ENCODE peak calls at places on chromosome 7, in five cellular contexts. One of them, this sample, is unnamed.

GRCh38 chr7:6015917-6016652 is 7.0 kb downstream of the AIMP2 start:
- DNase-seq in H1: no peak
- DNase-seq in sigmoid colon: peak
- DNase-seq in GM23338: no peak
- DNase-seq in breast epithelium: no peak
- DNase-seq in this sample: peak

GRCh38 chr7:151366872-151367207 is 25.2 kb downstream of the NUB1 start:
- DNase-seq in breast epithelium: no peak
- DNase-seq in H1: peak
- DNase-seq in sigmoid colon: peak
- DNase-seq in GM23338: no peak
- DNase-seq in this sample: no peak

GRCh38 chr7:111438369-111439289 is 123.7 kb downstream of the IMMP2L start:
- DNase-seq in GM23338: no peak
- DNase-seq in H1: no peak
- DNase-seq in breast epithelium: no peak
- DNase-seq in sigmoid colon: no peak
- DNase-seq in this sample: no peak

GRCh38 chr7:102225025-102225424 is 61.6 kb upstream of the SH2B2 start:
- DNase-seq in H1: no peak
- DNase-seq in GM23338: no peak
- DNase-seq in sigmoid colon: no peak
- DNase-seq in breast epithelium: no peak
- DNase-seq in this sample: no peak

GRCh38 chr7:40922316-40922670 is 780.6 kb downstream of the INHBA start:
- DNase-seq in breast epithelium: peak
- DNase-seq in H1: no peak
- DNase-seq in sigmoid colon: no peak
- DNase-seq in GM23338: no peak
- DNase-seq in this sample: no peak

GRCh38 chr7:100486753-100487446 is 3.2 kb downstream of the NYAP1 start:
- DNase-seq in breast epithelium: no peak
- DNase-seq in H1: no peak
- DNase-seq in sigmoid colon: no peak
- DNase-seq in GM23338: peak
- DNase-seq in this sample: no peak

GRCh38 chr7:71026680-71027079 is 105.3 kb upstream of the GALNT17 start:
- DNase-seq in breast epithelium: no peak
- DNase-seq in H1: no peak
- DNase-seq in GM23338: no peak
- DNase-seq in sigmoid colon: no peak
- DNase-seq in this sample: peak

GRCh38 chr7:149171894-149172533 is 23.3 kb upstream of the ZNF282 start:
- DNase-seq in GM23338: no peak
- DNase-seq in sigmoid colon: no peak
- DNase-seq in H1: no peak
- DNase-seq in breast epithelium: no peak
- DNase-seq in this sample: no peak

GRCh38 chr7:112144284-112145059 is 61.7 kb downstream of the DOCK4 start:
- DNase-seq in GM23338: no peak
- DNase-seq in sigmoid colon: no peak
- DNase-seq in H1: no peak
- DNase-seq in breast epithelium: no peak
- DNase-seq in this sample: no peak

GRCh38 chr7:45922810-45923209 is 1.7 kb upstream of the IGFBP3 start:
- DNase-seq in H1: no peak
- DNase-seq in GM23338: no peak
- DNase-seq in sigmoid colon: no peak
- DNase-seq in breast epithelium: no peak
- DNase-seq in this sample: no peak

GRCh38 chr7:18906901-18907300 is 210.5 kb downstream of the TWIST1 start:
- DNase-seq in H1: no peak
- DNase-seq in GM23338: peak
- DNase-seq in breast epithelium: no peak
- DNase-seq in sigmoid colon: no peak
- DNase-seq in this sample: no peak

GRCh38 chr7:91263359-91264082 is 712 bp upstream of the FZD1 start:
- DNase-seq in GM23338: peak
- DNase-seq in sigmoid colon: peak
- DNase-seq in breast epithelium: no peak
- DNase-seq in H1: peak
- DNase-seq in this sample: no peak

GRCh38 chr7:91292506-91292905 is 28.3 kb downstream of the FZD1 start:
- DNase-seq in GM23338: no peak
- DNase-seq in H1: no peak
- DNase-seq in breast epithelium: no peak
- DNase-seq in sigmoid colon: no peak
- DNase-seq in this sample: no peak

GRCh38 chr7:98993024-98993897 is 114.9 kb downstream of the TRRAP start:
- DNase-seq in H1: no peak
- DNase-seq in breast epithelium: no peak
- DNase-seq in sigmoid colon: peak
- DNase-seq in GM23338: peak
- DNase-seq in this sample: peak

GRCh38 chr7:68269410-68269809 is 1272.8 kb downstream of the TYW1 start:
- DNase-seq in breast epithelium: no peak
- DNase-seq in GM23338: no peak
- DNase-seq in sigmoid colon: no peak
- DNase-seq in H1: no peak
- DNase-seq in this sample: no peak

GRCh38 chr7:41323811-41324210 is 379.1 kb downstream of the INHBA start:
- DNase-seq in H1: no peak
- DNase-seq in GM23338: no peak
- DNase-seq in sigmoid colon: no peak
- DNase-seq in breast epithelium: no peak
- DNase-seq in this sample: no peak

GRCh38 chr7:4668510-4668847 is 13.6 kb upstream of the FOXK1 start:
- DNase-seq in breast epithelium: no peak
- DNase-seq in H1: no peak
- DNase-seq in sigmoid colon: peak
- DNase-seq in GM23338: no peak
- DNase-seq in this sample: no peak

GRCh38 chr7:30548762-30549344 is 44.2 kb upstream of the GGCT start:
- DNase-seq in breast epithelium: peak
- DNase-seq in sigmoid colon: peak
- DNase-seq in H1: peak
- DNase-seq in GM23338: peak
- DNase-seq in this sample: no peak

GRCh38 chr7:88132725-88133124 is 87.1 kb downstream of the SRI start:
- DNase-seq in H1: no peak
- DNase-seq in GM23338: no peak
- DNase-seq in breast epithelium: no peak
- DNase-seq in sigmoid colon: no peak
- DNase-seq in this sample: no peak

GRCh38 chr7:5636446-5636835 is 145.0 kb downstream of the RNF216 start:
- DNase-seq in breast epithelium: peak
- DNase-seq in H1: no peak
- DNase-seq in sigmoid colon: no peak
- DNase-seq in GM23338: peak
- DNase-seq in this sample: no peak

GRCh38 chr7:111199643-111200042 is 108.7 kb downstream of the LRRN3 start:
- DNase-seq in sigmoid colon: no peak
- DNase-seq in breast epithelium: no peak
- DNase-seq in GM23338: no peak
- DNase-seq in H1: no peak
- DNase-seq in this sample: no peak

GRCh38 chr7:2710901-2711551 is 23.0 kb downstream of the AMZ1 start:
- DNase-seq in H1: no peak
- DNase-seq in GM23338: no peak
- DNase-seq in breast epithelium: no peak
- DNase-seq in sigmoid colon: no peak
- DNase-seq in this sample: no peak

GRCh38 chr7:6516387-6516983 is 34.8 kb downstream of the GRID2IP start:
- DNase-seq in breast epithelium: peak
- DNase-seq in H1: peak
- DNase-seq in GM23338: peak
- DNase-seq in sigmoid colon: peak
- DNase-seq in this sample: peak

GRCh38 chr7:135771961-135772638 is 23.5 kb upstream of the FAM180A start:
- DNase-seq in sigmoid colon: no peak
- DNase-seq in H1: no peak
- DNase-seq in GM23338: no peak
- DNase-seq in breast epithelium: no peak
- DNase-seq in this sample: no peak

GRCh38 chr7:471866-472639 is 47.6 kb downstream of the PDGFA start:
- DNase-seq in breast epithelium: peak
- DNase-seq in sigmoid colon: peak
- DNase-seq in GM23338: no peak
- DNase-seq in H1: peak
- DNase-seq in this sample: peak

GRCh38 chr7:139075031-139075652 is 34.4 kb downstream of the ZC3HAV1 start:
- DNase-seq in H1: peak
- DNase-seq in GM23338: peak
- DNase-seq in sigmoid colon: peak
- DNase-seq in breast epithelium: peak
- DNase-seq in this sample: peak

GRCh38 chr7:82164813-82165212 is 278.8 kb downstream of the CACNA2D1 start:
- DNase-seq in H1: no peak
- DNase-seq in breast epithelium: no peak
- DNase-seq in sigmoid colon: no peak
- DNase-seq in GM23338: peak
- DNase-seq in this sample: no peak

GRCh38 chr7:8386926-8387550 is 46.4 kb upstream of the NXPH1 start:
- DNase-seq in H1: no peak
- DNase-seq in sigmoid colon: no peak
- DNase-seq in breast epithelium: no peak
- DNase-seq in GM23338: no peak
- DNase-seq in this sample: no peak

GRCh38 chr7:35390146-35390545 is 136.2 kb upstream of the TBX20 start:
- DNase-seq in H1: no peak
- DNase-seq in sigmoid colon: no peak
- DNase-seq in GM23338: no peak
- DNase-seq in breast epithelium: no peak
- DNase-seq in this sample: no peak

GRCh38 chr7:73758581-73759138 is 11.4 kb downstream of the CLDN3 start:
- DNase-seq in breast epithelium: peak
- DNase-seq in sigmoid colon: no peak
- DNase-seq in GM23338: no peak
- DNase-seq in H1: no peak
- DNase-seq in this sample: no peak

GRCh38 chr7:83613232-83613631 is 35.7 kb downstream of the SEMA3E start:
- DNase-seq in GM23338: no peak
- DNase-seq in sigmoid colon: no peak
- DNase-seq in breast epithelium: no peak
- DNase-seq in H1: no peak
- DNase-seq in this sample: no peak

GRCh38 chr7:55326079-55326847 is 38.9 kb upstream of the LANCL2 start:
- DNase-seq in sigmoid colon: no peak
- DNase-seq in H1: no peak
- DNase-seq in breast epithelium: no peak
- DNase-seq in GM23338: no peak
- DNase-seq in this sample: no peak

DNA sequence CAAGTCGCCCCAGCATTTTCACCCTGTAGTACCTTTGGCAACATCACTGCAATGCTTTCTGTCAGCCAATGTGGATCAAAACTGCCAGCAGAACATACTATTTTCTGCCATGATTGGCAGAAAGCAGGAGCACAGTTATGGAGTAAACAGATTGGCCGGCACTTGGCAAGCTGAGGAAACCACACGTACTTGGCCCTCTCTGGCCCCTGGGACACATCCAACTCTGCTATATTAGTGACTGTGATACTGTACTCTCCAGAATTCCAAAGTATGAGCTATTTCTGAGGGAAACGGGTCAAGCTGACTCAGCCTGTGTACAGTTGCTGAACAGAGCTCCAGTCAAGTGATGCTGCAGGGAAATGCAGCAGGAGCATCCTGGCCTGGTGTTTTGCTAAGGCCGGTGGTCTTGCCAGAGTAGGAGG is 39.8 kb upstream of the LANCL2 start:
- DNase-seq in H1: no peak
- DNase-seq in breast epithelium: no peak
- DNase-seq in sigmoid colon: no peak
- DNase-seq in GM23338: no peak
- DNase-seq in this sample: no peak
- TF ChIP-seq POLR2AphosphoS5 in H1: no peak
- TF ChIP-seq POLR2AphosphoS5 in breast epithelium: no peak
- TF ChIP-seq POLR2AphosphoS5 in sigmoid colon: no peak
- TF ChIP-seq POLR2AphosphoS5 in GM23338: no peak
- TF ChIP-seq POLR2AphosphoS5 in this sample: no peak

DNA sequence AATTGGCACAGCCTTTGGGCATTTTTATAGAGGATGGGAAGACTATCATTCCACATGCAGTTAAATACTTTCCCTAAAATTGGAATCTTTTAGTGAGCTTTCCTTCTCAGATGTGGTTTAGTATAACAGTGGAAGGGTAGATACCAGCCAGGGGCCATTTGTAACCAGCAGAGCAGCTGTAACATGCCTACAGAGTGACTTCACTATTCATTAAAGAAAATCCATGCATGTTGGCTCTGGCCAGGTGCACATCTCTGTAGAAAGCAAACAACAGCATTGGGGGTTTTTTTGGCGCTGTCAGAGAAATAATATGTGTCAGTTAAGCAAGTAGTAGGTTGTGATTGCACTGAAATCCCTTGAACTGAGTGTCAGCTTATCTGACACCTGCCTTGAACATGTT is 115.6 kb downstream of the LHFPL3 start:
- DNase-seq in breast epithelium: no peak
- DNase-seq in H1: no peak
- DNase-seq in sigmoid colon: no peak
- DNase-seq in GM23338: no peak
- DNase-seq in this sample: no peak
- H3K4me3 ChIP-seq in breast epithelium: no peak
- H3K4me3 ChIP-seq in H1: no peak
- H3K4me3 ChIP-seq in sigmoid colon: no peak
- H3K4me3 ChIP-seq in GM23338: no peak
- H3K4me3 ChIP-seq in this sample: no peak

GRCh38 chr7:154987571-154987970 is 15.4 kb downstream of the PAXIP1 start:
- DNase-seq in H1: no peak
- DNase-seq in sigmoid colon: no peak
- DNase-seq in breast epithelium: no peak
- DNase-seq in GM23338: no peak
- DNase-seq in this sample: no peak
- TF ChIP-seq CTCF in H1: no peak
- TF ChIP-seq CTCF in sigmoid colon: no peak
- TF ChIP-seq CTCF in breast epithelium: no peak
- TF ChIP-seq CTCF in GM23338: no peak
- TF ChIP-seq CTCF in this sample: no peak

DNA sequence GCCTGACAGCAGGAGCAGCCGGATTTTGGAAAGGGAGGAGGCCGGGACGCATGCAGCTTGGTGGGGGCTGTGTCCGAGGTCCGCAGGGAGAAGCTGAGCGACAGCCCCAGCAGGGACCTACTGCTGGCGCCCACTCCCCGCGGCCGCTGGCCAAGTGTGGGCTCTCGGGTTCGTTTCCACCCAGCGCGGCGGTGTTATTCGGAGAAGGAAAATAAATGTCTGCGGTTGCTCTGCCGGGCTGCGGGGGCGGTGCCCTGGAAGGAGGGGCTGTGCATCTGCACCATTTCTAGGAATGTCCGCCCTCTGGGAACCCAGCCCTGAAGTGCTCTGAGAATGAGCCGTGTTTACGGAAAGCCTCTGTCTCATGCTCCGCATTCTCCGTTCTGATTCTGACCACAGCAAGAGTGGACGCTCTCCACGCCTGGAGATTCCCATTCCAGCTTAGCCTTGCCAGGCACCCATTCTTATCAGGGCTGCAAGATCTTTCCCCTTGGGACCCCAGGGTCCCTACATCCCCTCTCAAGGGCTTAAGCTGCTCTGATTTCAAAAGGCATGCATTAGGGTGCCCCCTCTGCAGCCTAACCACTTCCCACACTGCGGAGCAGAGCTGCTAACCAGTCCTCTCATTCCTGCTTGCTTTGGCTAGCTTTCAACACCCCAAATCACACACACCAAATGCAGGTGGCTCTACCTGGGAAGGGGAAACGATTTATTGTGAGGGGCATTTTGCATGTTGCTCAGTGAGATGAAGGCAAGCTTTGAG is 256.6 kb upstream of the GLI3 start:
- DNase-seq in sigmoid colon: peak
- DNase-seq in breast epithelium: peak
- DNase-seq in GM23338: peak
- DNase-seq in H1: peak
- DNase-seq in this sample: peak
- TF ChIP-seq POLR2AphosphoS5 in sigmoid colon: peak
- TF ChIP-seq POLR2AphosphoS5 in breast epithelium: no peak
- TF ChIP-seq POLR2AphosphoS5 in GM23338: no peak
- TF ChIP-seq POLR2AphosphoS5 in H1: no peak
- TF ChIP-seq POLR2AphosphoS5 in this sample: no peak

This sample was measured in suprapubic skin.